ENCODE peak calls at places on chromosome 2, in five cellular contexts. One of them, this sample, is unnamed.

GRCh38 chr2:9291331-9291730 is 84.7 kb downstream of the ASAP2 start:
- DNase-seq in iPS-NIHi11: no peak
- DNase-seq in central memory CD4-positive, alpha-beta T cell: no peak
- DNase-seq in epithelial cell of prostate: no peak
- DNase-seq in uterus: no peak
- DNase-seq in this sample: no peak

GRCh38 chr2:25342372-25343186 is 854 bp upstream of the DNMT3A start:
- DNase-seq in epithelial cell of prostate: no peak
- DNase-seq in central memory CD4-positive, alpha-beta T cell: peak; percentile 77
- DNase-seq in iPS-NIHi11: peak; percentile 98
- DNase-seq in uterus: peak; percentile 85
- DNase-seq in this sample: peak; percentile 86

GRCh38 chr2:169509230-169509917 is at the start of gene KLHL41:
- DNase-seq in uterus: no peak
- DNase-seq in epithelial cell of prostate: no peak
- DNase-seq in central memory CD4-positive, alpha-beta T cell: no peak
- DNase-seq in iPS-NIHi11: peak; percentile 25
- DNase-seq in this sample: no peak

GRCh38 chr2:23690421-23691105 is 236.4 kb downstream of the ATAD2B start:
- DNase-seq in iPS-NIHi11: no peak
- DNase-seq in central memory CD4-positive, alpha-beta T cell: no peak
- DNase-seq in epithelial cell of prostate: no peak
- DNase-seq in uterus: no peak
- DNase-seq in this sample: no peak

GRCh38 chr2:153622285-153622684 is 143.7 kb upstream of the RPRM start:
- DNase-seq in iPS-NIHi11: no peak
- DNase-seq in central memory CD4-positive, alpha-beta T cell: no peak
- DNase-seq in uterus: no peak
- DNase-seq in epithelial cell of prostate: no peak
- DNase-seq in this sample: no peak

GRCh38 chr2:55923978-55924325 is 370 bp upstream of the EFEMP1 start:
- DNase-seq in uterus: no peak
- DNase-seq in epithelial cell of prostate: no peak
- DNase-seq in central memory CD4-positive, alpha-beta T cell: no peak
- DNase-seq in iPS-NIHi11: no peak
- DNase-seq in this sample: no peak

GRCh38 chr2:36564377-36564930 is 33.5 kb downstream of the FEZ2 start:
- DNase-seq in uterus: no peak
- DNase-seq in central memory CD4-positive, alpha-beta T cell: no peak
- DNase-seq in iPS-NIHi11: no peak
- DNase-seq in epithelial cell of prostate: no peak
- DNase-seq in this sample: no peak

GRCh38 chr2:211347328-211347727 is 790.9 kb downstream of the CPS1 start:
- DNase-seq in iPS-NIHi11: no peak
- DNase-seq in uterus: no peak
- DNase-seq in central memory CD4-positive, alpha-beta T cell: no peak
- DNase-seq in epithelial cell of prostate: no peak
- DNase-seq in this sample: no peak

GRCh38 chr2:46925444-46926351 is 10.1 kb upstream of the MCFD2 start:
- DNase-seq in central memory CD4-positive, alpha-beta T cell: no peak
- DNase-seq in epithelial cell of prostate: no peak
- DNase-seq in uterus: no peak
- DNase-seq in iPS-NIHi11: no peak
- DNase-seq in this sample: no peak

GRCh38 chr2:197707316-197708213 is 2.4 kb downstream of the MARS2 start:
- DNase-seq in uterus: no peak
- DNase-seq in iPS-NIHi11: peak; percentile 28
- DNase-seq in epithelial cell of prostate: no peak
- DNase-seq in central memory CD4-positive, alpha-beta T cell: peak; percentile 25
- DNase-seq in this sample: peak; percentile 33

GRCh38 chr2:186780701-186781316 is 68.2 kb downstream of the ZSWIM2 start:
- DNase-seq in central memory CD4-positive, alpha-beta T cell: no peak
- DNase-seq in iPS-NIHi11: peak; percentile 59
- DNase-seq in uterus: no peak
- DNase-seq in epithelial cell of prostate: no peak
- DNase-seq in this sample: no peak

This sample was measured in immature natural killer cell.